ENCODE peak calls at places on chromosomes 11 and 22, in seven cellular contexts. C, N, Y, A, F, B and M are unnamed samples.

GRCh38 chr22:37420656-37421467 is 6.4 kb downstream of the ELFN2 start:
- DNase-seq in Y (no peak), N (no peak), C (no peak), B (no peak), A (no peak), F (peak), M (no peak)

GRCh38 chr22:37675930-37676571 is 615 bp downstream of the LGALS1 start:
- DNase-seq in N (peak), F (peak), B (no peak), C (no peak), A (no peak), Y (no peak), M (no peak)

GRCh38 chr11:69297926-69298777 is 4.2 kb downstream of the MYEOV start:
- DNase-seq in F (peak), A (no peak), B (peak), C (peak), N (peak), Y (peak), M (no peak)

GRCh38 chr11:120209750-120210650 is 832 bp upstream of the OAF start:
- DNase-seq in C (no peak), N (no peak), A (no peak), Y (no peak), B (no peak), F (no peak), M (no peak)

GRCh38 chr11:120383518-120384155 is 47.4 kb downstream of the ARHGEF12 start:
- DNase-seq in B (no peak), N (no peak), A (no peak), F (no peak), Y (no peak), C (no peak), M (no peak)

GRCh38 chr11:71097506-71098240 is 154.7 kb downstream of the SHANK2 start:
- DNase-seq in Y (no peak), A (no peak), F (no peak), N (no peak), B (no peak), C (no peak), M (no peak)

GRCh38 chr11:118111744-118112035 is 24.9 kb upstream of the SMIM35 start:
- DNase-seq in C (no peak), B (no peak), N (no peak), Y (no peak), F (no peak), A (no peak), M (no peak)

GRCh38 chr11:62427630-62428233 is 8.9 kb downstream of the SCGB1A1 start:
- DNase-seq in N (no peak), A (no peak), B (no peak), C (no peak), F (no peak), Y (no peak), M (no peak)

GRCh38 chr11:10943968-10944367 is 86.1 kb upstream of the ZBED5 start:
- DNase-seq in N (no peak), Y (no peak), B (no peak), A (no peak), F (no peak), C (no peak), M (no peak)

GRCh38 chr11:48083427-48083826 is 103.1 kb downstream of the PTPRJ start:
- DNase-seq in A (no peak), B (no peak), N (no peak), C (no peak), Y (no peak), F (no peak), M (no peak)

GRCh38 chr11:86459682-86460460 is 85.2 kb downstream of the CCDC81 start:
- DNase-seq in A (peak), B (peak), C (no peak), Y (peak), N (no peak), F (peak), M (no peak)

GRCh38 chr11:129312741-129313587 is 62.7 kb upstream of the BARX2 start:
- DNase-seq in Y (no peak), F (no peak), A (no peak), N (no peak), B (no peak), C (no peak), M (no peak)

DNA sequence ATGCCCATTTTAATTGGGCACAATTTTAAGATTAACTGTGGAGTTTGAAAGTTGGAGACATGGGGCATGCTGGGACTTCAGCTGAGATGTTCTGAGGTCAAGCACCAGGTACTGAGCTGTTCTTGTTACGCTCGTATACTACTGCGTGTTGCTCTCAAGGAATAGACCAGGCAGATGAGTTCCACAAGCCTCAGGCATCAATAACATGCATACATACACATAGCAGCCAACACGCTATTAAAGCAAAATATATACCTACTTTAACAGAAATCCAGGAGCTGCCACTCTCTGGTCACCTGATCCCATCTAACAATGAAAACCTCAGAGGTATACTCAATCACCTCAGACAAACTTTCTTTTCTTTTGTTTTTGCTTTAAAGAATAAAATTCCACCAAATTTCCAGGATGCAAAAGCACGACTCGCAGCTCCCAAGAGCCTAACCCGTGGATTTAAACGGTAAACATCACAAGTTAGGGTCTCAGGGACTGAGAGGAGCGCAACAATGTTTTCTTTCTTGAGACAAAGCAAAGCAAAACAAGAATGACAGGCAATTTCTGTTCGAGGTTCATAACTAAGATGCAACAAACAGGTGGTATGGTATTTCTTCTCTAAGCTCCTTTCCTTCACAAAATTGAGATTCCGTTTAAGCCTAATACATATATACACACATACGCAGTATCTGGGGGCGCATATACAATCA is 16.5 kb downstream of the BLID start:
- DNase-seq in C (no peak), Y (no peak), B (no peak), F (peak), A (no peak), N (no peak), M (no peak)
- TF ChIP-seq POLR2AphosphoS5 in C (no peak), Y (no peak), B (peak), F (no peak), A (no peak), N (peak), M (no peak)

GRCh38 chr11:108591893-108592292 is 1.7 kb downstream of the EXPH5 start:
- DNase-seq in Y (no peak), C (no peak), A (no peak), N (no peak), F (no peak), B (no peak), M (no peak)

GRCh38 chr11:108592591-108593213 is 866 bp downstream of the EXPH5 start:
- DNase-seq in N (no peak), C (no peak), B (no peak), Y (peak), A (no peak), F (no peak), M (no peak)

GRCh38 chr11:108593214-108593909 is at the start of gene EXPH5:
- DNase-seq in F (peak), A (peak), Y (peak), B (peak), N (peak), C (peak), M (peak)

GRCh38 chr11:108596701-108597100 is 3.1 kb upstream of the EXPH5 start:
- DNase-seq in F (no peak), C (no peak), B (no peak), Y (no peak), A (no peak), N (no peak), M (no peak)

GRCh38 chr11:108593910-108594434 is 404 bp upstream of the EXPH5 start:
- DNase-seq in F (no peak), N (no peak), A (no peak), B (no peak), Y (no peak), C (no peak), M (no peak)
- H3K4me3 ChIP-seq in F (no peak), N (peak), A (peak), B (peak), Y (peak), C (peak), M (peak)

DNA sequence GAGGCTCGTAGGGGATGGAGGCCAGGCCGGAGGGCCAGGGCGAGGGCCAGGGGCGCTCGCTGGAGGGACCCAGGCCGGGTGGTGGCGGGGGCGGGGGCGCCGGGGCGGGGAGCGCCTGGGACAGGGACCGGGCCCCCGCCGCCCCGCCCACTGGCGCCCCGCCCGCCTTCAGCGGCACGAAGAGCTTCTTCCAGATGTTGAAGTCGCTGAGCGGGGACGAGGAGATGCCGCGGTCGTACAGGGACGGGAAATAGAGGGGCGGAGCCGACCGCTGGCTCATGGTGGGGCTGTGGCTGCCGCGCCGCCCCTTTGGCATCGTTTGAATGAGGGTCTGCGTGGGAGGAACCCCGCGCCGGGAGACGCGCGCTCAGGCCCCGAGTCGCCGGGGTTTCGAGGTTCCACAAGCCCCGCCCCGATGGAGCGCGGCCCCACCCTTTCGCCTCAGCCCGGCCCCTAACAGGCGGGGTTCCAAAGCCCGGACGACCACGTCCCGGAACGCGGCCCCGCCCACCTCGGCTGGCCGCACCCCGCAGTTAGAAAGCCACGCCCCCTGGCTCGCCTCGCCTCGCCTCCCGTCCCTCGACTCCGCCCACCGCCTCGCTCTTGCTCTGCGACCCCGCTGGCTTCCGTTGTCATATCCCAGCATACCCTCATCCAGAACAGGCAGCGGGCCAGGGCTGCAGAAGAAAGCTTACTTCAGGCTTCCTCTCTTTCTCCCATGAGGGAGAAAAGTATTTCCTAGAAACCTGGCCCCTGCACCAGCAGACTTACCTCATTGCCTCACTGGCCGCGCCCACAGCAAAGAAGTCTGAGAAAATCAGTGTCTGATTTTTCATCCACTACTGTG is at the start of gene C11orf91:
- DNase-seq in B (peak), C (peak), N (peak), A (peak), F (peak), Y (peak), M (peak)
- TF ChIP-seq POLR2AphosphoS5 in B (peak), C (peak), N (no peak), A (peak), F (peak), Y (no peak), M (peak)

GRCh38 chr11:102416974-102417373 is 35.6 kb downstream of the TMEM123 start:
- DNase-seq in C (no peak), N (no peak), F (no peak), Y (no peak), A (no peak), B (no peak), M (no peak)
- H3K4me3 ChIP-seq in C (no peak), N (no peak), F (no peak), Y (no peak), A (no peak), B (no peak), M (no peak)

GRCh38 chr11:3356858-3357257 is 22.1 kb downstream of the ZNF195 start:
- DNase-seq in A (no peak), F (no peak), Y (no peak), N (no peak), B (no peak), C (no peak), M (no peak)

GRCh38 chr11:3357994-3358676 is 20.8 kb downstream of the ZNF195 start:
- DNase-seq in F (no peak), B (no peak), Y (no peak), A (no peak), N (no peak), C (no peak), M (no peak)

GRCh38 chr11:3357302-3357701 is 21.6 kb downstream of the ZNF195 start:
- DNase-seq in Y (no peak), N (no peak), B (no peak), F (no peak), C (no peak), A (no peak), M (no peak)

DNA sequence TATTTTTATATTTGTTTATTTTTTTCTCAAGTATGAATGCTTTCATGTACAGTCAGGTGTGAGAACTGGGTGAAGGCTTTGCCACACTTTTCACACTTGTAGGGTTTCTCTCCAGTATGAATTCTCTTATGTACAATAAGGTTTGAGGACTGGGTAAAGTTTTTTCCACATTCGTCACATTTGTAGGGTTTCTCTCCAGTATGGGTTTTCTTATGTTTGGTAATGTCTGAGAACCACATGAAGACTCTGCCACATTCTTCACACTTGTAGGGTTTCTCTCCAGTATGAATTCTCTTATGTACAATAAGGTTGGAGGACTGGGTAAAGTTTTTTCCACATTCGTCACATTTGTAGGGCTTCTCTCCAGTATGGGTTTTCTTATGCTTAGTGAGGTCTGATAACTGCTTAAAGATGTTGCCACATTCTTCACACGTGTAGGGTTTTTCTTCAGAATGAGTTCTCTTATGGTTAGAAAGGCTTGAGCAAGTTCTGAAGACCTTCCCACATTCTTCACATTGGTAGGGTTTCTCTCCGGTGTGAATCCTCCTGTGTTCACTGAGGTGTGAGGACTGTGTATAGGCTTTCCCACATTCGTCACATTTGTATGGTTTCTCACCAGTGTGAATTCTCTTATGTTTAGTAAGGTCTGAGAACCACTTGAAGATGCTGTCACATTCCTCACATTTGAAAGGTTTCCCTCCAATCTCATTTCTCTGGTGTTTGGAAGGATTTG is 19.7 kb downstream of the ZNF195 start:
- DNase-seq in B (no peak), N (no peak), A (no peak), Y (no peak), F (no peak), C (no peak), M (no peak)
- TF ChIP-seq POLR2AphosphoS5 in B (no peak), N (no peak), A (peak), Y (no peak), F (no peak), C (no peak), M (no peak)